ENCODE peak calls at places on chromosome 21, in seven cellular contexts. One of them, this sample, is unnamed.

GRCh38 chr21:42193131-42193671 is 25.7 kb upstream of the ABCG1 start:
- DNase-seq in SHP77 treated with DMSO at 0.1 percent for 48 hours: no peak
- DNase-seq in EH: no peak
- DNase-seq in HTR-8/SVneo: no peak
- DNase-seq in stimulated activated CD4-positive, alpha-beta T cell treated with anti-CD3 and anti-CD28 coated beads, Interleukin-2, amount 100 ng/mL, for 48 hours: peak; percentile 42
- DNase-seq in T-helper 22 cell: peak; percentile 52
- DNase-seq in tibial nerve: no peak
- DNase-seq in this sample: no peak

GRCh38 chr21:43355925-43356289 is 71.0 kb downstream of the SIK1 start:
- DNase-seq in SHP77 treated with DMSO at 0.1 percent for 48 hours: peak; percentile 32
- DNase-seq in EH: no peak
- DNase-seq in HTR-8/SVneo: no peak
- DNase-seq in stimulated activated CD4-positive, alpha-beta T cell treated with anti-CD3 and anti-CD28 coated beads, Interleukin-2, amount 100 ng/mL, for 48 hours: no peak
- DNase-seq in T-helper 22 cell: no peak
- DNase-seq in tibial nerve: no peak
- DNase-seq in this sample: no peak

GRCh38 chr21:41480086-41480690 is 27.8 kb downstream of the TMPRSS2 start:
- DNase-seq in SHP77 treated with DMSO at 0.1 percent for 48 hours: no peak
- DNase-seq in EH: no peak
- DNase-seq in HTR-8/SVneo: no peak
- DNase-seq in stimulated activated CD4-positive, alpha-beta T cell treated with anti-CD3 and anti-CD28 coated beads, Interleukin-2, amount 100 ng/mL, for 48 hours: no peak
- DNase-seq in T-helper 22 cell: no peak
- DNase-seq in tibial nerve: no peak
- DNase-seq in this sample: no peak

GRCh38 chr21:45620201-45620600 is 23.3 kb upstream of the PCBP3 start:
- DNase-seq in SHP77 treated with DMSO at 0.1 percent for 48 hours: no peak
- DNase-seq in EH: no peak
- DNase-seq in HTR-8/SVneo: no peak
- DNase-seq in stimulated activated CD4-positive, alpha-beta T cell treated with anti-CD3 and anti-CD28 coated beads, Interleukin-2, amount 100 ng/mL, for 48 hours: no peak
- DNase-seq in T-helper 22 cell: no peak
- DNase-seq in tibial nerve: no peak
- DNase-seq in this sample: no peak

GRCh38 chr21:34132202-34132601 is 58.8 kb downstream of the MRPS6 start:
- DNase-seq in SHP77 treated with DMSO at 0.1 percent for 48 hours: no peak
- DNase-seq in EH: no peak
- DNase-seq in HTR-8/SVneo: no peak
- DNase-seq in stimulated activated CD4-positive, alpha-beta T cell treated with anti-CD3 and anti-CD28 coated beads, Interleukin-2, amount 100 ng/mL, for 48 hours: no peak
- DNase-seq in T-helper 22 cell: no peak
- DNase-seq in tibial nerve: no peak
- DNase-seq in this sample: no peak

GRCh38 chr21:44325386-44326271 is 13.6 kb downstream of the CFAP410 start:
- DNase-seq in SHP77 treated with DMSO at 0.1 percent for 48 hours: no peak
- DNase-seq in EH: no peak
- DNase-seq in HTR-8/SVneo: no peak
- DNase-seq in stimulated activated CD4-positive, alpha-beta T cell treated with anti-CD3 and anti-CD28 coated beads, Interleukin-2, amount 100 ng/mL, for 48 hours: no peak
- DNase-seq in T-helper 22 cell: no peak
- DNase-seq in tibial nerve: no peak
- DNase-seq in this sample: no peak

GRCh38 chr21:44875341-44875740 is 1.9 kb upstream of the PTTG1IP start:
- DNase-seq in SHP77 treated with DMSO at 0.1 percent for 48 hours: no peak
- DNase-seq in EH: peak; percentile 58
- DNase-seq in HTR-8/SVneo: no peak
- DNase-seq in stimulated activated CD4-positive, alpha-beta T cell treated with anti-CD3 and anti-CD28 coated beads, Interleukin-2, amount 100 ng/mL, for 48 hours: no peak
- DNase-seq in T-helper 22 cell: no peak
- DNase-seq in tibial nerve: no peak
- DNase-seq in this sample: no peak

GRCh38 chr21:16388911-16389515 is 659.2 kb downstream of the USP25 start:
- DNase-seq in SHP77 treated with DMSO at 0.1 percent for 48 hours: no peak
- DNase-seq in EH: no peak
- DNase-seq in HTR-8/SVneo: no peak
- DNase-seq in stimulated activated CD4-positive, alpha-beta T cell treated with anti-CD3 and anti-CD28 coated beads, Interleukin-2, amount 100 ng/mL, for 48 hours: no peak
- DNase-seq in T-helper 22 cell: no peak
- DNase-seq in tibial nerve: no peak
- DNase-seq in this sample: no peak

GRCh38 chr21:31612889-31613785 is 46.4 kb upstream of the SOD1 start:
- DNase-seq in SHP77 treated with DMSO at 0.1 percent for 48 hours: no peak
- DNase-seq in EH: peak; percentile 27
- DNase-seq in HTR-8/SVneo: no peak
- DNase-seq in stimulated activated CD4-positive, alpha-beta T cell treated with anti-CD3 and anti-CD28 coated beads, Interleukin-2, amount 100 ng/mL, for 48 hours: no peak
- DNase-seq in T-helper 22 cell: no peak
- DNase-seq in tibial nerve: no peak
- DNase-seq in this sample: peak; percentile 56

GRCh38 chr21:41360072-41360821 is 1.6 kb upstream of the MX2 start:
- DNase-seq in SHP77 treated with DMSO at 0.1 percent for 48 hours: peak; percentile 10
- DNase-seq in EH: peak; percentile 71
- DNase-seq in HTR-8/SVneo: no peak
- DNase-seq in stimulated activated CD4-positive, alpha-beta T cell treated with anti-CD3 and anti-CD28 coated beads, Interleukin-2, amount 100 ng/mL, for 48 hours: no peak
- DNase-seq in T-helper 22 cell: no peak
- DNase-seq in tibial nerve: peak; percentile 53
- DNase-seq in this sample: peak; percentile 58

GRCh38 chr21:39670741-39671140 is 58.0 kb downstream of the B3GALT5 start:
- DNase-seq in SHP77 treated with DMSO at 0.1 percent for 48 hours: no peak
- DNase-seq in EH: no peak
- DNase-seq in HTR-8/SVneo: no peak
- DNase-seq in stimulated activated CD4-positive, alpha-beta T cell treated with anti-CD3 and anti-CD28 coated beads, Interleukin-2, amount 100 ng/mL, for 48 hours: no peak
- DNase-seq in T-helper 22 cell: no peak
- DNase-seq in tibial nerve: no peak
- DNase-seq in this sample: no peak

GRCh38 chr21:45467221-45467779 is 62.3 kb downstream of the COL18A1 start:
- DNase-seq in SHP77 treated with DMSO at 0.1 percent for 48 hours: no peak
- DNase-seq in EH: peak; percentile 63
- DNase-seq in HTR-8/SVneo: no peak
- DNase-seq in stimulated activated CD4-positive, alpha-beta T cell treated with anti-CD3 and anti-CD28 coated beads, Interleukin-2, amount 100 ng/mL, for 48 hours: no peak
- DNase-seq in T-helper 22 cell: no peak
- DNase-seq in tibial nerve: no peak
- DNase-seq in this sample: no peak